ENCODE peak calls at places on chromosome 21, in six cellular contexts. N is ovary; O is germinal center; B is glutamatergic neuron; Q is fibroblast of pulmonary artery; U is activated naive CD8-positive, alpha-beta T cell treated with anti-CD3 and anti-CD28 coated beads for 36 hours. V is an unnamed sample.

GRCh38 chr21:23817337-23817736 is 1789.9 kb downstream of the MRPL39 start:
- DNase-seq in N (no peak), O (no peak), B (no peak), Q (no peak), U (no peak), V (no peak)

GRCh38 chr21:45468051-45468970 is 63.3 kb downstream of the COL18A1 start:
- DNase-seq in N (no peak), O (no peak), B (peak), Q (no peak), U (no peak), V (no peak)

GRCh38 chr21:29091032-29091431 is 17.6 kb upstream of the CCT8 start:
- DNase-seq in N (no peak), O (no peak), B (no peak), Q (peak), U (no peak), V (peak)

GRCh38 chr21:31586118-31586517 is 73.4 kb upstream of the SOD1 start:
- DNase-seq in N (no peak), O (no peak), B (no peak), Q (no peak), U (no peak), V (no peak)

GRCh38 chr21:31772674-31773555 is 41.0 kb upstream of the SCAF4 start:
- DNase-seq in N (no peak), O (peak), B (no peak), Q (no peak), U (no peak), V (no peak)

GRCh38 chr21:34801519-34802132 is 132.8 kb downstream of the CLIC6 start:
- DNase-seq in N (no peak), O (peak), B (no peak), Q (peak), U (no peak), V (no peak)

GRCh38 chr21:39669485-39669884 is 56.7 kb downstream of the B3GALT5 start:
- DNase-seq in N (no peak), O (no peak), B (no peak), Q (no peak), U (no peak), V (no peak)

GRCh38 chr21:27703806-27704205 is 736.9 kb upstream of the ADAMTS5 start:
- DNase-seq in N (no peak), O (no peak), B (no peak), Q (no peak), U (no peak), V (no peak)

GRCh38 chr21:31180256-31181088 is 142.2 kb upstream of the KRTAP19-8 start:
- DNase-seq in N (no peak), O (peak), B (no peak), Q (peak), U (no peak), V (peak)

GRCh38 chr21:45502600-45502999 is 39.6 kb downstream of the SLC19A1 start:
- DNase-seq in N (peak), O (no peak), B (no peak), Q (no peak), U (no peak), V (no peak)

GRCh38 chr21:29939859-29940245 is at the start of gene GRIK1:
- DNase-seq in N (no peak), O (no peak), B (no peak), Q (no peak), U (no peak), V (no peak)

V was measured in astrocyte of the hippocampus.